ENCODE peak calls at places on chromosomes 3 and 15, in nine cellular contexts. One of them, this sample, is unnamed.

GRCh38 chr15:58167095-58167591 is 29.0 kb downstream of the AQP9 start:
- DNase-seq in mucosa of descending colon: no peak
- DNase-seq in progenitor cell of endocrine pancreas: no peak
- DNase-seq in neural crest cell: no peak
- DNase-seq in body of pancreas: no peak
- DNase-seq in AG04450: no peak
- DNase-seq in RWPE1: no peak
- DNase-seq in colonic mucosa: no peak
- DNase-seq in GM10248: peak
- DNase-seq in this sample: no peak

GRCh38 chr3:134294302-134294925 is 43.8 kb upstream of the RYK start:
- DNase-seq in colonic mucosa: no peak
- DNase-seq in GM10248: peak
- DNase-seq in RWPE1: no peak
- DNase-seq in body of pancreas: no peak
- DNase-seq in mucosa of descending colon: peak
- DNase-seq in AG04450: no peak
- DNase-seq in progenitor cell of endocrine pancreas: no peak
- DNase-seq in neural crest cell: no peak
- DNase-seq in this sample: no peak

GRCh38 chr3:107506458-107506857 is 16.3 kb upstream of the BBX start:
- DNase-seq in progenitor cell of endocrine pancreas: no peak
- DNase-seq in body of pancreas: no peak
- DNase-seq in colonic mucosa: no peak
- DNase-seq in neural crest cell: no peak
- DNase-seq in RWPE1: no peak
- DNase-seq in mucosa of descending colon: no peak
- DNase-seq in GM10248: no peak
- DNase-seq in AG04450: no peak
- DNase-seq in this sample: no peak

GRCh38 chr3:123914829-123915228 is 30.7 kb upstream of the MYLK start:
- DNase-seq in colonic mucosa: no peak
- DNase-seq in neural crest cell: no peak
- DNase-seq in progenitor cell of endocrine pancreas: no peak
- DNase-seq in mucosa of descending colon: no peak
- DNase-seq in RWPE1: no peak
- DNase-seq in AG04450: no peak
- DNase-seq in GM10248: no peak
- DNase-seq in body of pancreas: no peak
- DNase-seq in this sample: no peak

GRCh38 chr15:63396546-63396939 is 14.9 kb upstream of the CA12 start:
- DNase-seq in RWPE1: no peak
- DNase-seq in GM10248: no peak
- DNase-seq in progenitor cell of endocrine pancreas: no peak
- DNase-seq in body of pancreas: peak
- DNase-seq in colonic mucosa: peak
- DNase-seq in AG04450: no peak
- DNase-seq in mucosa of descending colon: peak
- DNase-seq in neural crest cell: no peak
- DNase-seq in this sample: peak

GRCh38 chr3:129697229-129697970 is 90.9 kb upstream of the PLXND1 start:
- DNase-seq in progenitor cell of endocrine pancreas: no peak
- DNase-seq in GM10248: no peak
- DNase-seq in body of pancreas: no peak
- DNase-seq in mucosa of descending colon: no peak
- DNase-seq in neural crest cell: no peak
- DNase-seq in colonic mucosa: no peak
- DNase-seq in AG04450: no peak
- DNase-seq in RWPE1: no peak
- DNase-seq in this sample: no peak

GRCh38 chr15:68415061-68415460 is 16.9 kb downstream of the ITGA11 start:
- DNase-seq in neural crest cell: no peak
- DNase-seq in colonic mucosa: peak
- DNase-seq in body of pancreas: no peak
- DNase-seq in RWPE1: no peak
- DNase-seq in GM10248: no peak
- DNase-seq in AG04450: no peak
- DNase-seq in mucosa of descending colon: no peak
- DNase-seq in progenitor cell of endocrine pancreas: no peak
- DNase-seq in this sample: no peak

GRCh38 chr15:66852064-66852905 is 150.2 kb downstream of the SMAD6 start:
- DNase-seq in colonic mucosa: no peak
- DNase-seq in RWPE1: no peak
- DNase-seq in mucosa of descending colon: no peak
- DNase-seq in body of pancreas: no peak
- DNase-seq in progenitor cell of endocrine pancreas: no peak
- DNase-seq in neural crest cell: no peak
- DNase-seq in AG04450: no peak
- DNase-seq in GM10248: no peak
- DNase-seq in this sample: no peak

GRCh38 chr3:183946037-183946436 is 61.4 kb upstream of the PARL start:
- DNase-seq in body of pancreas: no peak
- DNase-seq in progenitor cell of endocrine pancreas: no peak
- DNase-seq in mucosa of descending colon: no peak
- DNase-seq in colonic mucosa: no peak
- DNase-seq in neural crest cell: no peak
- DNase-seq in GM10248: no peak
- DNase-seq in RWPE1: no peak
- DNase-seq in AG04450: no peak
- DNase-seq in this sample: no peak

GRCh38 chr3:59678042-59678707 is 628.4 kb upstream of the CFAP20DC start:
- DNase-seq in AG04450: no peak
- DNase-seq in GM10248: no peak
- DNase-seq in mucosa of descending colon: no peak
- DNase-seq in RWPE1: no peak
- DNase-seq in body of pancreas: peak
- DNase-seq in colonic mucosa: no peak
- DNase-seq in neural crest cell: no peak
- DNase-seq in progenitor cell of endocrine pancreas: no peak
- DNase-seq in this sample: no peak

GRCh38 chr15:77646104-77646694 is 13.5 kb upstream of the LINGO1 start:
- DNase-seq in progenitor cell of endocrine pancreas: no peak
- DNase-seq in body of pancreas: no peak
- DNase-seq in colonic mucosa: peak
- DNase-seq in RWPE1: no peak
- DNase-seq in GM10248: no peak
- DNase-seq in AG04450: no peak
- DNase-seq in neural crest cell: no peak
- DNase-seq in mucosa of descending colon: peak
- DNase-seq in this sample: no peak

GRCh38 chr3:181629029-181629428 is 82.7 kb upstream of the SOX2 start:
- DNase-seq in progenitor cell of endocrine pancreas: no peak
- DNase-seq in RWPE1: peak
- DNase-seq in GM10248: no peak
- DNase-seq in AG04450: no peak
- DNase-seq in mucosa of descending colon: no peak
- DNase-seq in body of pancreas: no peak
- DNase-seq in colonic mucosa: no peak
- DNase-seq in neural crest cell: no peak
- DNase-seq in this sample: no peak

GRCh38 chr3:38095687-38096483 is 41.0 kb downstream of the ACAA1 start:
- DNase-seq in RWPE1: no peak
- DNase-seq in neural crest cell: no peak
- DNase-seq in progenitor cell of endocrine pancreas: no peak
- DNase-seq in body of pancreas: no peak
- DNase-seq in AG04450: no peak
- DNase-seq in colonic mucosa: no peak
- DNase-seq in mucosa of descending colon: no peak
- DNase-seq in GM10248: no peak
- DNase-seq in this sample: no peak

GRCh38 chr15:51736646-51737537 is 563 bp downstream of the LYSMD2 start:
- DNase-seq in GM10248: peak
- DNase-seq in neural crest cell: peak
- DNase-seq in mucosa of descending colon: peak
- DNase-seq in AG04450: no peak
- DNase-seq in progenitor cell of endocrine pancreas: peak
- DNase-seq in RWPE1: peak
- DNase-seq in colonic mucosa: peak
- DNase-seq in body of pancreas: peak
- DNase-seq in this sample: peak

GRCh38 chr3:66480666-66481065 is 20.2 kb downstream of the LRIG1 start:
- DNase-seq in RWPE1: no peak
- DNase-seq in GM10248: no peak
- DNase-seq in body of pancreas: no peak
- DNase-seq in neural crest cell: no peak
- DNase-seq in colonic mucosa: no peak
- DNase-seq in mucosa of descending colon: no peak
- DNase-seq in AG04450: no peak
- DNase-seq in progenitor cell of endocrine pancreas: no peak
- DNase-seq in this sample: no peak

GRCh38 chr3:47849186-47850061 is 46.5 kb downstream of the DHX30 start:
- DNase-seq in RWPE1: no peak
- DNase-seq in colonic mucosa: no peak
- DNase-seq in body of pancreas: no peak
- DNase-seq in AG04450: no peak
- DNase-seq in progenitor cell of endocrine pancreas: no peak
- DNase-seq in GM10248: no peak
- DNase-seq in mucosa of descending colon: no peak
- DNase-seq in neural crest cell: no peak
- DNase-seq in this sample: no peak

DNA sequence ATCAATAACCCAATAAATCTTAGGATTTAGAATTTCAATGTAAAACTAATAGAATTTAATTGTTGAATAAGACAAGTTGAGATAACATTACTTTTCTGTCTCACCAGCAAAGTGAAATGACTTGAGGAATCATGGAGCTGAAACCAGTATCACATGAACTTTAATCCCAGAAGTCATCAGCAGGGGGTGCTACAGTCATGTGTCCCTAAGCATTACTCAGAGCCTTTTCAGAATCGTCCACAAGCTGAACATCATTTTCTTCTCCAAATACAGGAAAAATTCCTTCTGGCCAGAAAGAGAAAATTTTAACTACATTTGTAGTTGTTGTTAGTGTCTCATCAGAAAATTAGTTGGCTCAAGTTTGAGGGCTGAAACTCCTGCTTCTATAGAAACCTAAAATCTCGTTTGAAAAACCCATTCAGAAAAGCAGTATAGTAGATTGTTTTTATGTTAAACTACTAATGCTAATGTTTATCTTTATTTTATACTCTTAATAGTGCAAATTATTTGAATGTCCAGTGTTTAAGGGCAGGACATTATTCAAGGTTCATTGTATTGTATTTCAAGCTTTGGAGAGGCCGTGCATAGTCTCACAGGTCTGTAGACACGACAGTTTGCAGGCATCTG is 384.1 kb downstream of the PLOD2 start:
- DNase-seq in AG04450: peak
- DNase-seq in progenitor cell of endocrine pancreas: peak
- DNase-seq in mucosa of descending colon: peak
- DNase-seq in body of pancreas: peak
- DNase-seq in RWPE1: peak
- DNase-seq in neural crest cell: peak
- DNase-seq in GM10248: peak
- DNase-seq in colonic mucosa: peak
- DNase-seq in this sample: no peak
- TF ChIP-seq CTCF in AG04450: peak
- TF ChIP-seq CTCF in progenitor cell of endocrine pancreas: peak
- TF ChIP-seq CTCF in mucosa of descending colon: no peak
- TF ChIP-seq CTCF in body of pancreas: peak
- TF ChIP-seq CTCF in RWPE1: peak
- TF ChIP-seq CTCF in neural crest cell: peak
- TF ChIP-seq CTCF in GM10248: peak
- TF ChIP-seq CTCF in colonic mucosa: peak
- TF ChIP-seq CTCF in this sample: peak

DNA sequence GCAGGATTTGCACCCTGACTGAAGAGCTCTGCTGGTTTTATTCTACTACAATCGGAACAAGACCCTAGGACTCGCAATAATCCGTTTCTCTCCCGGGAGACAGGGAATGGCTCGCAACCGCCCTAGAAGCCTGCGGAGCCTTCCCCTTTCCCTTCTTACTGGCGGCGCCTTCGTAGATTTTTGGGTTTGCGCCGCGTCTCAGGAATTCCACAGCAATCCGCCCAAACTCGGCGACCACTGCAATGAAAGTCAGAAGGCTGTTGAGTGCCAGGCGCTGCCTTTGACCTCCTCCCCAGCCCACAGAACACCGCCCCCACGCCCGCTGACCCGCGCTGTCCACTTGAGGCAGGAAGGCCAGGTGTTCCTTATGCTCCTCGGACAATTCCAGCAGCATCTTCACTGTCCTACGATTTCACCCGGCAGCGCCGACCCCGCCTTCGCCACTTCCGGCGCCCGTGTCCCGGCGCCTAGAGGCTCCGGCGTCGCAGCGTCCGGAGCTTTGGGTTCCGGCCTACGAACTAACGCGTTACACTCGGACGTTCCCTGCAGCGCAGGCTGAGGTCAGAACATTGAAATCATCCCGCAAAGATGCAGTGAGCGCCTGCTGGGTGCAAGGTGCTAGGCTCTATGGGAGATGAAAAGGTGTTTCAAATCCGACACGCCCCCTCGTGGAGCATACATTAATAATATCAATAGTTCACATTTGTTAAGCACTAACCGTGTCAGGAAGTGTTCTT is at the start of gene COMMD2:
- DNase-seq in neural crest cell: peak
- DNase-seq in mucosa of descending colon: peak
- DNase-seq in body of pancreas: peak
- DNase-seq in AG04450: peak
- DNase-seq in GM10248: peak
- DNase-seq in progenitor cell of endocrine pancreas: peak
- DNase-seq in RWPE1: peak
- DNase-seq in colonic mucosa: peak
- DNase-seq in this sample: peak
- TF ChIP-seq CTCF in neural crest cell: peak
- TF ChIP-seq CTCF in mucosa of descending colon: no peak
- TF ChIP-seq CTCF in body of pancreas: peak
- TF ChIP-seq CTCF in AG04450: peak
- TF ChIP-seq CTCF in GM10248: no peak
- TF ChIP-seq CTCF in progenitor cell of endocrine pancreas: peak
- TF ChIP-seq CTCF in RWPE1: no peak
- TF ChIP-seq CTCF in colonic mucosa: no peak
- TF ChIP-seq CTCF in this sample: peak

DNA sequence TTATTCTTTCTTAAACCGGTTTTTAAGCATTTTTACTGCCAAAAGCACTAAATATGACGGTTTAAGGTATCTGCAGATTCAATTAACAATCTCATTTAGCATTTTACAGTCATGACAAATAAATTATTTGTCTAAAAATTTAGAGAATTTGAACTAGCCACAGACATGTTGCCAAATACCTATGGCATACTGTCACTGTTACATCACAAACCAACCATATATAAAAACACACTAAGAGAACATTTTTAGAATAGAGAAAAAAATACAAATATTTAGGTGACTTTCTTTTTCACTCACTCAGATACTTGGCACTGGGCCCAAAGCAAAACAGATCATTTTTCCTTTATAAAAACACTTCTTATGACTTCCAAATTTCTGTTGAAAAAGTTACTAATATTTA is 644.6 kb downstream of the OTOL1 start:
- DNase-seq in mucosa of descending colon: no peak
- DNase-seq in neural crest cell: no peak
- DNase-seq in progenitor cell of endocrine pancreas: no peak
- DNase-seq in AG04450: peak
- DNase-seq in colonic mucosa: no peak
- DNase-seq in GM10248: no peak
- DNase-seq in body of pancreas: no peak
- DNase-seq in RWPE1: peak
- DNase-seq in this sample: no peak
- TF ChIP-seq CTCF in mucosa of descending colon: no peak
- TF ChIP-seq CTCF in neural crest cell: no peak
- TF ChIP-seq CTCF in progenitor cell of endocrine pancreas: no peak
- TF ChIP-seq CTCF in AG04450: no peak
- TF ChIP-seq CTCF in colonic mucosa: no peak
- TF ChIP-seq CTCF in GM10248: no peak
- TF ChIP-seq CTCF in body of pancreas: no peak
- TF ChIP-seq CTCF in RWPE1: no peak
- TF ChIP-seq CTCF in this sample: no peak

GRCh38 chr3:13121553-13122001 is 48.3 kb upstream of the IQSEC1 start:
- DNase-seq in progenitor cell of endocrine pancreas: no peak
- DNase-seq in AG04450: no peak
- DNase-seq in RWPE1: no peak
- DNase-seq in GM10248: no peak
- DNase-seq in colonic mucosa: no peak
- DNase-seq in neural crest cell: no peak
- DNase-seq in body of pancreas: no peak
- DNase-seq in mucosa of descending colon: no peak
- DNase-seq in this sample: no peak
- TF ChIP-seq CTCF in progenitor cell of endocrine pancreas: no peak
- TF ChIP-seq CTCF in AG04450: no peak
- TF ChIP-seq CTCF in RWPE1: no peak
- TF ChIP-seq CTCF in GM10248: no peak
- TF ChIP-seq CTCF in colonic mucosa: no peak
- TF ChIP-seq CTCF in neural crest cell: no peak
- TF ChIP-seq CTCF in body of pancreas: no peak
- TF ChIP-seq CTCF in mucosa of descending colon: no peak
- TF ChIP-seq CTCF in this sample: no peak